ENCODE peak calls at places on chromosomes 11 and 22, in four cellular contexts. B is CD4-positive, alpha-beta memory T cell; W is naive thymus-derived CD4-positive, alpha-beta T cell; R is fibroblast of pulmonary artery. Q is an unnamed sample.

GRCh38 chr22:49972163-49973017 is 11.8 kb downstream of the PIM3 start:
- DNase-seq in B (peak; percentile 45), R (no peak), W (no peak), Q (peak; percentile 42)

GRCh38 chr22:46000081-46001027 is 23.4 kb upstream of the WNT7B start:
- DNase-seq in R (no peak), W (no peak), B (no peak), Q (no peak)

GRCh38 chr11:61477734-61478148 is 30.8 kb upstream of the LRRC10B start:
- DNase-seq in R (peak; percentile 33), W (peak; percentile 46), B (no peak), Q (peak; percentile 51)

GRCh38 chr11:69280994-69281393 is 13.0 kb upstream of the MYEOV start:
- DNase-seq in B (no peak), R (peak; percentile 64), W (no peak), Q (peak; percentile 52)

GRCh38 chr11:35539781-35540281 is 14.4 kb upstream of the PAMR1 start:
- DNase-seq in W (no peak), R (peak; percentile 96), B (no peak), Q (no peak)

GRCh38 chr11:119983240-119983732 is 154.6 kb downstream of the TRIM29 start:
- DNase-seq in B (no peak), W (no peak), R (no peak), Q (no peak)

GRCh38 chr11:126189109-126189929 is 22.1 kb downstream of the RPUSD4 start:
- DNase-seq in B (no peak), R (no peak), W (no peak), Q (no peak)

GRCh38 chr22:43884600-43885318 is 7.1 kb downstream of the PNPLA5 start:
- DNase-seq in R (peak; percentile 50), W (peak; percentile 13), B (no peak), Q (peak; percentile 57)

GRCh38 chr11:66492161-66492865 is 12.1 kb downstream of the DPP3 start:
- DNase-seq in B (no peak), W (no peak), R (no peak), Q (no peak)

GRCh38 chr22:39664485-39665200 is 94.1 kb downstream of the CACNA1I start:
- DNase-seq in R (no peak), B (no peak), W (peak; percentile 39), Q (no peak)

GRCh38 chr22:45207533-45207932 is 33.2 kb downstream of the KIAA0930 start:
- DNase-seq in W (no peak), B (no peak), R (no peak), Q (no peak)

GRCh38 chr11:7555067-7555699 is 41.4 kb downstream of the PPFIBP2 start:
- DNase-seq in W (no peak), B (no peak), R (no peak), Q (peak; percentile 85)

GRCh38 chr11:123063396-123064267 is 1.7 kb upstream of the HSPA8 start:
- DNase-seq in B (peak; percentile 60), R (peak; percentile 76), W (peak; percentile 69), Q (peak; percentile 50)

GRCh38 chr11:44787070-44787469 is 60.3 kb downstream of the TSPAN18 start:
- DNase-seq in R (no peak), B (no peak), W (no peak), Q (no peak)

GRCh38 chr11:44787981-44788380 is 61.2 kb downstream of the TSPAN18 start:
- DNase-seq in W (no peak), B (no peak), R (no peak), Q (no peak)

GRCh38 chr11:44789466-44789865 is 62.7 kb downstream of the TSPAN18 start:
- DNase-seq in R (no peak), B (no peak), W (no peak), Q (no peak)

GRCh38 chr11:44790211-44790610 is 63.4 kb downstream of the TSPAN18 start:
- DNase-seq in W (no peak), B (no peak), R (no peak), Q (no peak)

DNA sequence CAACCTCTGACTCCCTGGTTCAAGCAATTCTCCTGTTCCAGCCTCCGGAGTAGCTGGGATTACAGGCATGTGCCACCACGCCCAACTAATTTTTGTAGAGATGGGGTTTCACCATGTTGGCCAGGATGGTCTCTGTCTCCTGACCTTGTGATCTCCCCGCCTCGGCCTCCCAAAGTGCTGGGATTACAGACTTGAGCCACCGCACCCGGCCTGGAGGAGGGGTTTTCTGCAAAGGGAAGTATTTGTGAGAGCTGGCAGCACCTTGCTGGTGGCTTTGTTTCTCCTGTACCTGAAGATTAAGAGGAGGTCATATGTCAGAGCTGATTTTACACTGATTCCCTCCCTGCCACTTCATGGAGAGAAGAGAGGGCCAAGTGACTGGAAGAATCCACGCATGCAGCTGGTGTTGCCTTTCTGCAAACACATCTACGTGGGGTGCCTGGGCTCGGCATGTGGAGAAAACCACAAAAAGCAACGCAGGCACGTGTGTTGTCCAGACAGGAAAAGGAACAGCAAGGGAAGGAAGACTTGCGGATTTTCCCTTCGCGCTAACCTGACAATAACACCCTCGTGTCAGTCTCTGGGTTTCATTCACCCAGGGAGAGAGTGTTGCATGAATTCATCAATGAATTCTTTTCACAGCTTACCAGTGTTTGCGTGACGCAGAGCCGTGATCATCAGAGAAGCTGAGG is 61.9 kb downstream of the TSPAN18 start:
- DNase-seq in R (no peak), W (no peak), B (no peak), Q (no peak)
- H3K4me3 ChIP-seq in R (no peak overlapping the region), W (no peak overlapping the region), B (no peak overlapping the region), Q (no peak overlapping the region)

GRCh38 chr11:72584293-72584921 is 89.8 kb downstream of the PDE2A start:
- DNase-seq in R (peak; percentile 39), B (peak; percentile 61), W (peak; percentile 48), Q (peak; percentile 48)
- H3K4me3 ChIP-seq in R (peak overlapping the region; percentile 10), B (peak overlapping the region; percentile 47), W (peak overlapping the region; percentile 72), Q (no peak overlapping the region)

GRCh38 chr11:74157169-74157568 is 13.6 kb downstream of the C2CD3 start:
- DNase-seq in R (no peak), W (no peak), B (no peak), Q (no peak)

GRCh38 chr11:74153224-74153623 is 17.6 kb downstream of the C2CD3 start:
- DNase-seq in B (no peak), W (no peak), R (no peak), Q (no peak)

GRCh38 chr11:74159642-74160041 is 11.2 kb downstream of the C2CD3 start:
- DNase-seq in R (no peak), W (no peak), B (no peak), Q (no peak)

DNA sequence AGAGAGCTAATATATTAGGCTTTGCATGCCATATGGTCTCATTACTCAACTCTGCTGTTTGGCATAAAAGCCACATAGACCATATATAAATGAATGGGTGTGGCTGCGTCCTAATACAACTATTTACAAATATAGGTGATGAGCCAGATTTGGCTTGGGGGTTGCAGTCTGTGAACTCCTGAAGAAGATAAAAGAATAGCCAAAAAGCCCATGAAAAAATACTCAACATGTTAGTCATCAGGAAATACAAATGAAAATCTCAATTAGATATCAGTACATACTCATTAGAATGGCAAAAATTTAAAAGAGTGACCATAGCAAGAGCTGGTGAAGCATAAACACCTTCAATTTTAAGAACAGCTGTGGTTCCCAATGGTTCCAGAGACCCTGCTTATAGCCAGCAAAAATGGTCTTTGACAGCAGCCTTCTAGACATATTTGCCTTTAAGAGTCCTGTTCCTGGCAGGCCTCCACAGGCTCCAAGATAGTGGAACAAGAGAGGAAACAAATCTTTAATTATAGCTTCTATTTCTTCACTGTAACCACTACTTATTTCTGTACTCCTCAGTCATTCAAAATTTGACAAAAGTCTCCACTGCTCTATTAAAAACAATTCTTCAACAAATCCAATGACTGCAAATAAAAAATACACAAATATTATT is 16.1 kb downstream of the C2CD3 start:
- DNase-seq in B (no peak), R (peak; percentile 42), W (no peak), Q (no peak)
- H3K4me3 ChIP-seq in B (no peak overlapping the region), R (no peak overlapping the region), W (no peak overlapping the region), Q (no peak overlapping the region)

GRCh38 chr22:36197065-36197440 is 4.6 kb downstream of the APOL4 start:
- DNase-seq in W (no peak), B (no peak), R (peak; percentile 77), Q (no peak)
- H3K4me3 ChIP-seq in W (no peak overlapping the region), B (no peak overlapping the region), R (no peak overlapping the region), Q (no peak overlapping the region)

DNA sequence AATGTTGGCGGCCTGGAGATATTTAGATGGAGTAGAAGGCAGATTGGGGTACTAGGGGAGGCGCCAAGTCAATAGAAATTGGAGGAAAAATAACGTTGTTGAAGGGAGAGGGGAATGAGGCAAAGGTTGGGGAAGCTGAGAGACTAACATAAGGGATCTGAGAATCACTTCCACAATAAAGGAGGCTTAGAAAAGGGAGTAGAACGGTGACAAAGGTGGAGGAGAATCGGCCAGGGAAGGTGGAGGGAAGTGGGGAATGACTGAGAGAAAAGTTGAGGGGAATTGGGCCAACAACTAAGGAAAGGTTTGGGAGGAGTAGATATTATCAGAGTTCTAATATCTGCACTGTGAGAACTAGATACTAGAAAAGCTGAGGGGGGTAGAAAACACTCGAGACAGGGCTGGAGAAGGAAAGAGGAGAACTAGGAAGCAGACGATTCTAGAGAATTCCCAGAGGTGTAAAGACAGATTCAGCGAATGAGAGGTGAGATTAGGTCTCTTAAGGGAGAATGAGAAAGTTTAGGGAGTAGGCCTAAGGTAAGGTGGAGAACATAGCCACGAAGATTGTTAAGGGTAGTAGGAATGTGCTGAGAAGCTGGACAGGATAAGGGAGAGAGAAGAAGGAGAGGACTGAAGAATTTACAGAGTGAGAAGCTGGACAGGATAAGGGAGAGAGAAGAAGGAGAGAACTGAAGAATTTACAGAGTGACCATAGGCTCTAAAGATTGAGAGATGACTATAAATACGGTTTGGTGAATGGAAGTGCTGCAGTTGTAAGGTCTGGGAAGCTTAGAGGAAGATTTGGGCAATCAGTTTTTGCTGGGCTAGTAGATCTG is 759 bp downstream of the PPME1 start:
- DNase-seq in R (no peak), B (no peak), W (no peak), Q (no peak)
- H3K4me3 ChIP-seq in R (peak overlapping the region; percentile 87), B (peak overlapping the region; percentile 86), W (peak overlapping the region; percentile 73), Q (peak overlapping the region; percentile 73)

GRCh38 chr11:86952221-86952875 is 2.8 kb downstream of the FZD4 start:
- DNase-seq in B (no peak), R (peak; percentile 56), W (no peak), Q (no peak)
- H3K4me3 ChIP-seq in B (no peak overlapping the region), R (peak overlapping the region; percentile 81), W (no peak overlapping the region), Q (peak overlapping the region; percentile 97)